ENCODE peak calls at places on chromosomes 5 and 9, in seven cellular contexts. Q is uterus; Y is AG09319; T is NCI-H82; K is endothelial cell; P is activated naive CD4-positive, alpha-beta T cell treated with Interleukin-2 at 50 U/mL for 16 hours; M is KG1. X is an unnamed sample.

GRCh38 chr5:147912015-147912414 is 5.7 kb upstream of the C5orf46 start:
- DNase-seq in Q (no peak), Y (no peak), T (no peak), K (no peak), P (no peak), M (no peak), X (no peak)

GRCh38 chr9:129497064-129497836 is 123.7 kb downstream of the C9orf50 start:
- DNase-seq in Q (peak; percentile 69), Y (no peak), T (peak; percentile 92), K (no peak), P (no peak), M (no peak), X (peak; percentile 65)

GRCh38 chr9:115098226-115098965 is 19.6 kb downstream of the TNC start:
- DNase-seq in Q (no peak), Y (no peak), T (no peak), K (no peak), P (no peak), M (no peak), X (no peak)

GRCh38 chr5:79806741-79807140 is 117.1 kb downstream of the CMYA5 start:
- DNase-seq in Q (no peak), Y (no peak), T (no peak), K (no peak), P (no peak), M (no peak), X (no peak)

GRCh38 chr5:26563979-26564378 is 474.4 kb downstream of the CDH9 start:
- DNase-seq in Q (no peak), Y (no peak), T (peak; percentile 29), K (no peak), P (no peak), M (no peak), X (no peak)

GRCh38 chr5:72194846-72195245 is 87.6 kb downstream of the MAP1B start:
- DNase-seq in Q (no peak), Y (no peak), T (no peak), K (no peak), P (peak; percentile 47), M (no peak), X (no peak)

GRCh38 chr5:14182761-14183160 is 39.6 kb downstream of the TRIO start:
- DNase-seq in Q (no peak), Y (no peak), T (no peak), K (no peak), P (no peak), M (no peak), X (no peak)

GRCh38 chr9:93116049-93116961 is 17.7 kb downstream of the NINJ1 start:
- DNase-seq in Q (peak; percentile 60), Y (peak; percentile 46), T (no peak), K (no peak), P (no peak), M (no peak), X (peak; percentile 84)

GRCh38 chr5:56819027-56819881 is 3.9 kb downstream of the MAP3K1 start:
- DNase-seq in Q (no peak), Y (no peak), T (no peak), K (no peak), P (no peak), M (no peak), X (no peak)

GRCh38 chr5:138990986-138991645 is 116.0 kb upstream of the LRRTM2 start:
- DNase-seq in Q (no peak), Y (no peak), T (peak; percentile 83), K (no peak), P (no peak), M (no peak), X (no peak)

GRCh38 chr9:85421641-85422040 is 320.1 kb downstream of the AGTPBP1 start:
- DNase-seq in Q (no peak), Y (no peak), T (no peak), K (no peak), P (no peak), M (no peak), X (no peak)